ENCODE peak calls at places on chromosomes 2 and 18, in nine cellular contexts. A is fibroblast of lung; I is activated T-cell treated with anti-CD3 and anti-CD28 coated beads, Interleukin-2, amount 50 U/mL, for 4 hours; W is AG09319; H is right cardiac atrium; G is T-helper 17 cell; X is activated CD4-positive, alpha-beta T cell treated with anti-CD3 and anti-CD28 coated beads, Interleukin-2, amount 50 U/mL, for 1 hour; K is activated CD8-positive, alpha-beta memory T cell treated with anti-CD3 and anti-CD28 coated beads, Interleukin-2, amount 50 U/mL, for 48 hours; B is cerebellar cortex. U is an unnamed sample.

GRCh38 chr2:105396254-105397024 is 2.4 kb downstream of the FHL2 start:
- DNase-seq in K (peak), A (peak), B (no peak), H (no peak), W (peak), X (no peak), G (no peak), I (peak), U (no peak)

GRCh38 chr18:47561316-47561715 is 309.9 kb upstream of the SKOR2 start:
- DNase-seq in K (no peak), G (no peak), A (no peak), I (no peak), B (no peak), H (no peak), W (no peak), X (no peak), U (no peak)

GRCh38 chr2:71852141-71852711 is 295.4 kb downstream of the CYP26B1 start:
- DNase-seq in A (no peak), I (no peak), X (no peak), B (no peak), W (no peak), K (no peak), H (peak), G (no peak), U (no peak)

GRCh38 chr2:85431787-85432186 is 13.3 kb downstream of the SH2D6 start:
- DNase-seq in B (peak), H (peak), X (no peak), K (no peak), G (no peak), I (no peak), W (no peak), A (no peak), U (no peak)

GRCh38 chr2:43387092-43388062 is 161.0 kb upstream of the ZFP36L2 start:
- DNase-seq in I (no peak), H (peak), A (peak), X (no peak), G (no peak), B (no peak), W (no peak), K (no peak), U (no peak)

GRCh38 chr2:233204286-233204936 is 47.1 kb upstream of the ATG16L1 start:
- DNase-seq in B (no peak), G (no peak), X (no peak), I (no peak), H (no peak), K (no peak), W (no peak), A (no peak), U (no peak)

GRCh38 chr18:58218111-58218510 is 174.1 kb downstream of the NEDD4L start:
- DNase-seq in A (peak), X (no peak), I (no peak), K (no peak), G (no peak), B (no peak), W (no peak), H (no peak), U (no peak)

GRCh38 chr2:227871375-227871788 is at the start of gene DAW1:
- DNase-seq in H (peak), G (peak), I (peak), X (peak), W (no peak), A (peak), B (peak), K (peak), U (no peak)

GRCh38 chr2:33785201-33786106 is 186.4 kb upstream of the FAM98A start:
- DNase-seq in X (no peak), H (no peak), K (no peak), B (no peak), A (peak), W (no peak), G (no peak), I (no peak), U (no peak)

GRCh38 chr18:77653792-77654191 is 404.1 kb downstream of the GALR1 start:
- DNase-seq in I (no peak), H (no peak), X (no peak), B (no peak), W (no peak), G (no peak), K (no peak), A (no peak), U (no peak)

GRCh38 chr18:46113751-46114150 is 9.6 kb downstream of the HAUS1 start:
- DNase-seq in X (no peak), H (no peak), I (no peak), B (no peak), W (no peak), K (no peak), G (no peak), A (no peak), U (no peak)

GRCh38 chr2:174868916-174869315 is 104.6 kb upstream of the CHRNA1 start:
- DNase-seq in A (no peak), W (no peak), G (no peak), H (no peak), X (no peak), B (no peak), K (no peak), I (no peak), U (no peak)

GRCh38 chr2:168300460-168300859 is 53.1 kb upstream of the STK39 start:
- DNase-seq in I (no peak), H (no peak), X (no peak), A (peak), G (no peak), B (no peak), W (no peak), K (no peak), U (no peak)

GRCh38 chr2:86649119-86649947 is 25.7 kb upstream of the RNF103 start:
- DNase-seq in X (no peak), G (no peak), W (no peak), A (no peak), H (no peak), K (no peak), I (no peak), B (no peak), U (no peak)

GRCh38 chr2:236177967-236178909 is 10.1 kb upstream of the GBX2 start:
- DNase-seq in B (peak), I (no peak), K (peak), W (no peak), A (peak), X (no peak), H (peak), G (no peak), U (peak)

GRCh38 chr2:207163053-207163814 is 2.5 kb downstream of the KLF7 start:
- DNase-seq in B (peak), I (peak), X (peak), K (no peak), H (peak), G (no peak), A (peak), W (no peak), U (no peak)